ENCODE peak calls at places on chromosomes 13 and 19, in nine cellular contexts. One of them, this sample, is unnamed.

GRCh38 chr13:69980799-69981198 is 126.8 kb upstream of the ATXN8OS start:
- ATAC-seq in omental fat pad: no peak
- ATAC-seq in heart right ventricle: no peak
- ATAC-seq in lower lobe of right lung: no peak
- ATAC-seq in left cardiac atrium: no peak
- ATAC-seq in stimulated activated naive CD8-positive, alpha-beta T cell treated with anti-CD3 and anti-CD28 coated beads, Interleukin-15, Interleukin-2, amounts not matched to agents 100 U/mL and 50 U/mL, for 24 hours: no peak
- ATAC-seq in RWPE2: no peak
- ATAC-seq in naive B cell: no peak
- ATAC-seq in pancreas: no peak
- ATAC-seq in this sample: no peak

GRCh38 chr19:50025794-50026549 is at the start of gene ZNF473:
- ATAC-seq in lower lobe of right lung: peak
- ATAC-seq in omental fat pad: peak
- ATAC-seq in stimulated activated naive CD8-positive, alpha-beta T cell treated with anti-CD3 and anti-CD28 coated beads, Interleukin-15, Interleukin-2, amounts not matched to agents 100 U/mL and 50 U/mL, for 24 hours: peak
- ATAC-seq in RWPE2: peak
- ATAC-seq in left cardiac atrium: peak
- ATAC-seq in naive B cell: peak
- ATAC-seq in heart right ventricle: peak
- ATAC-seq in pancreas: peak
- ATAC-seq in this sample: peak

GRCh38 chr13:102642475-102642874 is 45.7 kb downstream of the TPP2 start:
- ATAC-seq in left cardiac atrium: peak
- ATAC-seq in naive B cell: no peak
- ATAC-seq in omental fat pad: peak
- ATAC-seq in lower lobe of right lung: peak
- ATAC-seq in RWPE2: no peak
- ATAC-seq in pancreas: peak
- ATAC-seq in heart right ventricle: peak
- ATAC-seq in stimulated activated naive CD8-positive, alpha-beta T cell treated with anti-CD3 and anti-CD28 coated beads, Interleukin-15, Interleukin-2, amounts not matched to agents 100 U/mL and 50 U/mL, for 24 hours: no peak
- ATAC-seq in this sample: no peak

GRCh38 chr19:939439-939838 is 13.6 kb downstream of the ARID3A start:
- ATAC-seq in RWPE2: no peak
- ATAC-seq in lower lobe of right lung: no peak
- ATAC-seq in naive B cell: no peak
- ATAC-seq in left cardiac atrium: no peak
- ATAC-seq in stimulated activated naive CD8-positive, alpha-beta T cell treated with anti-CD3 and anti-CD28 coated beads, Interleukin-15, Interleukin-2, amounts not matched to agents 100 U/mL and 50 U/mL, for 24 hours: no peak
- ATAC-seq in omental fat pad: no peak
- ATAC-seq in pancreas: no peak
- ATAC-seq in heart right ventricle: no peak
- ATAC-seq in this sample: no peak

GRCh38 chr19:1747285-1748114 is 5.8 kb upstream of the ONECUT3 start:
- ATAC-seq in heart right ventricle: no peak
- ATAC-seq in naive B cell: no peak
- ATAC-seq in RWPE2: peak
- ATAC-seq in pancreas: peak
- ATAC-seq in omental fat pad: peak
- ATAC-seq in stimulated activated naive CD8-positive, alpha-beta T cell treated with anti-CD3 and anti-CD28 coated beads, Interleukin-15, Interleukin-2, amounts not matched to agents 100 U/mL and 50 U/mL, for 24 hours: peak
- ATAC-seq in lower lobe of right lung: no peak
- ATAC-seq in left cardiac atrium: no peak
- ATAC-seq in this sample: peak

GRCh38 chr19:4510435-4511255 is 7.6 kb downstream of the PLIN4 start:
- ATAC-seq in RWPE2: no peak
- ATAC-seq in omental fat pad: no peak
- ATAC-seq in heart right ventricle: peak
- ATAC-seq in naive B cell: no peak
- ATAC-seq in pancreas: peak
- ATAC-seq in lower lobe of right lung: peak
- ATAC-seq in stimulated activated naive CD8-positive, alpha-beta T cell treated with anti-CD3 and anti-CD28 coated beads, Interleukin-15, Interleukin-2, amounts not matched to agents 100 U/mL and 50 U/mL, for 24 hours: no peak
- ATAC-seq in left cardiac atrium: peak
- ATAC-seq in this sample: peak

GRCh38 chr13:110475117-110475516 is 86.4 kb downstream of the RAB20 start:
- ATAC-seq in pancreas: no peak
- ATAC-seq in stimulated activated naive CD8-positive, alpha-beta T cell treated with anti-CD3 and anti-CD28 coated beads, Interleukin-15, Interleukin-2, amounts not matched to agents 100 U/mL and 50 U/mL, for 24 hours: no peak
- ATAC-seq in left cardiac atrium: no peak
- ATAC-seq in RWPE2: no peak
- ATAC-seq in heart right ventricle: no peak
- ATAC-seq in omental fat pad: no peak
- ATAC-seq in lower lobe of right lung: peak
- ATAC-seq in naive B cell: no peak
- ATAC-seq in this sample: no peak

GRCh38 chr13:103156346-103156998 is 90.3 kb upstream of the SLC10A2 start:
- ATAC-seq in naive B cell: no peak
- ATAC-seq in stimulated activated naive CD8-positive, alpha-beta T cell treated with anti-CD3 and anti-CD28 coated beads, Interleukin-15, Interleukin-2, amounts not matched to agents 100 U/mL and 50 U/mL, for 24 hours: no peak
- ATAC-seq in lower lobe of right lung: no peak
- ATAC-seq in left cardiac atrium: no peak
- ATAC-seq in RWPE2: peak
- ATAC-seq in heart right ventricle: no peak
- ATAC-seq in pancreas: no peak
- ATAC-seq in omental fat pad: no peak
- ATAC-seq in this sample: no peak

GRCh38 chr19:40736661-40737060 is 13.6 kb downstream of the ACTMAP start:
- ATAC-seq in heart right ventricle: no peak
- ATAC-seq in left cardiac atrium: no peak
- ATAC-seq in pancreas: no peak
- ATAC-seq in RWPE2: no peak
- ATAC-seq in lower lobe of right lung: no peak
- ATAC-seq in omental fat pad: no peak
- ATAC-seq in stimulated activated naive CD8-positive, alpha-beta T cell treated with anti-CD3 and anti-CD28 coated beads, Interleukin-15, Interleukin-2, amounts not matched to agents 100 U/mL and 50 U/mL, for 24 hours: no peak
- ATAC-seq in naive B cell: no peak
- ATAC-seq in this sample: no peak

GRCh38 chr13:29573190-29573589 is 22.3 kb downstream of the SLC7A1 start:
- ATAC-seq in naive B cell: peak
- ATAC-seq in left cardiac atrium: peak
- ATAC-seq in pancreas: peak
- ATAC-seq in lower lobe of right lung: peak
- ATAC-seq in RWPE2: peak
- ATAC-seq in omental fat pad: no peak
- ATAC-seq in stimulated activated naive CD8-positive, alpha-beta T cell treated with anti-CD3 and anti-CD28 coated beads, Interleukin-15, Interleukin-2, amounts not matched to agents 100 U/mL and 50 U/mL, for 24 hours: no peak
- ATAC-seq in heart right ventricle: peak
- ATAC-seq in this sample: peak

GRCh38 chr19:35123573-35123972 is 8.0 kb downstream of the FXYD3 start:
- ATAC-seq in RWPE2: peak
- ATAC-seq in pancreas: peak
- ATAC-seq in naive B cell: no peak
- ATAC-seq in left cardiac atrium: peak
- ATAC-seq in stimulated activated naive CD8-positive, alpha-beta T cell treated with anti-CD3 and anti-CD28 coated beads, Interleukin-15, Interleukin-2, amounts not matched to agents 100 U/mL and 50 U/mL, for 24 hours: no peak
- ATAC-seq in lower lobe of right lung: peak
- ATAC-seq in heart right ventricle: peak
- ATAC-seq in omental fat pad: no peak
- ATAC-seq in this sample: no peak

GRCh38 chr19:16625183-16625958 is 2.6 kb downstream of the MED26 start:
- ATAC-seq in heart right ventricle: no peak
- ATAC-seq in left cardiac atrium: no peak
- ATAC-seq in naive B cell: no peak
- ATAC-seq in RWPE2: no peak
- ATAC-seq in lower lobe of right lung: peak
- ATAC-seq in pancreas: no peak
- ATAC-seq in omental fat pad: no peak
- ATAC-seq in stimulated activated naive CD8-positive, alpha-beta T cell treated with anti-CD3 and anti-CD28 coated beads, Interleukin-15, Interleukin-2, amounts not matched to agents 100 U/mL and 50 U/mL, for 24 hours: no peak
- ATAC-seq in this sample: no peak

GRCh38 chr13:60765700-60766411 is 368.8 kb downstream of the TDRD3 start:
- ATAC-seq in omental fat pad: peak
- ATAC-seq in heart right ventricle: peak
- ATAC-seq in stimulated activated naive CD8-positive, alpha-beta T cell treated with anti-CD3 and anti-CD28 coated beads, Interleukin-15, Interleukin-2, amounts not matched to agents 100 U/mL and 50 U/mL, for 24 hours: no peak
- ATAC-seq in lower lobe of right lung: peak
- ATAC-seq in naive B cell: no peak
- ATAC-seq in pancreas: peak
- ATAC-seq in left cardiac atrium: peak
- ATAC-seq in RWPE2: peak
- ATAC-seq in this sample: no peak

GRCh38 chr13:99982021-99982740 is 597 bp downstream of the ZIC2 start:
- ATAC-seq in naive B cell: peak
- ATAC-seq in RWPE2: peak
- ATAC-seq in lower lobe of right lung: peak
- ATAC-seq in stimulated activated naive CD8-positive, alpha-beta T cell treated with anti-CD3 and anti-CD28 coated beads, Interleukin-15, Interleukin-2, amounts not matched to agents 100 U/mL and 50 U/mL, for 24 hours: peak
- ATAC-seq in pancreas: peak
- ATAC-seq in left cardiac atrium: peak
- ATAC-seq in omental fat pad: no peak
- ATAC-seq in heart right ventricle: peak
- ATAC-seq in this sample: no peak

GRCh38 chr13:32048816-32049215 is 17.2 kb downstream of the FRY start:
- ATAC-seq in heart right ventricle: peak
- ATAC-seq in naive B cell: no peak
- ATAC-seq in lower lobe of right lung: peak
- ATAC-seq in RWPE2: peak
- ATAC-seq in stimulated activated naive CD8-positive, alpha-beta T cell treated with anti-CD3 and anti-CD28 coated beads, Interleukin-15, Interleukin-2, amounts not matched to agents 100 U/mL and 50 U/mL, for 24 hours: no peak
- ATAC-seq in pancreas: peak
- ATAC-seq in left cardiac atrium: peak
- ATAC-seq in omental fat pad: no peak
- ATAC-seq in this sample: no peak

GRCh38 chr19:32316034-32316433 is 29.4 kb upstream of the ZNF507 start:
- ATAC-seq in omental fat pad: no peak
- ATAC-seq in naive B cell: no peak
- ATAC-seq in left cardiac atrium: no peak
- ATAC-seq in RWPE2: no peak
- ATAC-seq in pancreas: no peak
- ATAC-seq in lower lobe of right lung: no peak
- ATAC-seq in stimulated activated naive CD8-positive, alpha-beta T cell treated with anti-CD3 and anti-CD28 coated beads, Interleukin-15, Interleukin-2, amounts not matched to agents 100 U/mL and 50 U/mL, for 24 hours: no peak
- ATAC-seq in heart right ventricle: no peak
- ATAC-seq in this sample: no peak

GRCh38 chr13:46172531-46172991 is 9.4 kb downstream of the LCP1 start:
- ATAC-seq in naive B cell: peak
- ATAC-seq in pancreas: no peak
- ATAC-seq in omental fat pad: no peak
- ATAC-seq in lower lobe of right lung: peak
- ATAC-seq in RWPE2: no peak
- ATAC-seq in left cardiac atrium: peak
- ATAC-seq in stimulated activated naive CD8-positive, alpha-beta T cell treated with anti-CD3 and anti-CD28 coated beads, Interleukin-15, Interleukin-2, amounts not matched to agents 100 U/mL and 50 U/mL, for 24 hours: peak
- ATAC-seq in heart right ventricle: peak
- ATAC-seq in this sample: no peak

GRCh38 chr13:53703371-53704080 is 674.9 kb downstream of the OLFM4 start:
- ATAC-seq in stimulated activated naive CD8-positive, alpha-beta T cell treated with anti-CD3 and anti-CD28 coated beads, Interleukin-15, Interleukin-2, amounts not matched to agents 100 U/mL and 50 U/mL, for 24 hours: no peak
- ATAC-seq in lower lobe of right lung: no peak
- ATAC-seq in naive B cell: no peak
- ATAC-seq in RWPE2: no peak
- ATAC-seq in pancreas: no peak
- ATAC-seq in omental fat pad: no peak
- ATAC-seq in heart right ventricle: no peak
- ATAC-seq in left cardiac atrium: no peak
- ATAC-seq in this sample: no peak

This sample was measured in stimulated activated memory B cell treated with anti-CD40 and anti-IgM and Interleukin-4, amounts not matched to agents 10 μg/mL and 1 μg/mL and 100 μg/mL, for 72 hours.